ENCODE peak calls at places on chromosomes 1 and 21, in five cellular contexts. C is heart left ventricle; O is heart right ventricle; X is OCI-LY7; R is CD8-positive, alpha-beta memory T cell. Q is an unnamed sample. For H3K9me3, the result is how much of the 10 kb centered on the place peaks cover.

GRCh38 chr1:245888809-245889208 is 618.3 kb downstream of the SMYD3 start:
- DNase-seq in O (no peak), C (no peak), R (peak), X (peak), Q (no peak)

GRCh38 chr1:150507912-150508864 is at the start of gene ECM1:
- DNase-seq in C (no peak), X (no peak), O (peak), R (no peak), Q (peak)

GRCh38 chr1:12150456-12151200 is 16.2 kb upstream of the TNFRSF1B start:
- DNase-seq in C (no peak), R (peak), O (no peak), X (peak), Q (no peak)

GRCh38 chr1:27689423-27690173 is 17.6 kb upstream of the IFI6 start:
- DNase-seq in O (no peak), R (no peak), C (no peak), X (no peak), Q (no peak)

GRCh38 chr1:212607206-212607923 is 1.2 kb upstream of the ATF3 start:
- DNase-seq in R (peak), X (peak), O (peak), C (peak), Q (peak)

GRCh38 chr1:213017447-213018273 is 2.0 kb upstream of the ANGEL2 start:
- DNase-seq in X (no peak), R (no peak), O (no peak), C (no peak), Q (no peak)

GRCh38 chr21:37837381-37837780 is 78.9 kb downstream of the KCNJ6 start:
- DNase-seq in X (no peak), R (no peak), C (no peak), O (no peak), Q (no peak)

GRCh38 chr1:150150511-150151021 is 850 bp downstream of the PLEKHO1 start:
- DNase-seq in O (peak), X (peak), R (peak), C (peak), Q (no peak)

GRCh38 chr1:172536256-172536655 is 3.3 kb downstream of the SUCO start:
- DNase-seq in C (no peak), R (no peak), O (no peak), X (no peak), Q (no peak)

GRCh38 chr1:40385437-40386310 is 12.1 kb downstream of the SMAP2 start:
- DNase-seq in O (no peak), X (peak), R (peak), C (no peak), Q (no peak)

GRCh38 chr1:22919341-22920025 is 53.2 kb downstream of the LACTBL1 start:
- DNase-seq in R (no peak), X (no peak), C (no peak), O (no peak), Q (no peak)

GRCh38 chr1:37410815-37411214 is 63.6 kb upstream of the ZC3H12A start:
- DNase-seq in C (no peak), O (peak), X (peak), R (no peak), Q (no peak)

GRCh38 chr1:184022651-184023050 is 14.9 kb downstream of the COLGALT2 start:
- DNase-seq in X (no peak), R (no peak), C (no peak), O (no peak), Q (no peak)

GRCh38 chr1:93605812-93606512 is 75.7 kb downstream of the BCAR3 start:
- DNase-seq in R (no peak), X (no peak), C (no peak), O (no peak), Q (no peak)

GRCh38 chr1:152462636-152463035 is 48.0 kb upstream of the LCE5A start:
- DNase-seq in O (no peak), X (no peak), C (no peak), R (no peak), Q (no peak)

GRCh38 chr1:152461544-152461943 is 47.5 kb upstream of the CRNN start:
- DNase-seq in X (peak), R (peak), O (no peak), C (no peak), Q (peak)

GRCh38 chr1:152460529-152460899 is 46.5 kb upstream of the CRNN start:
- DNase-seq in X (no peak), R (no peak), C (no peak), O (no peak), Q (no peak)

DNA sequence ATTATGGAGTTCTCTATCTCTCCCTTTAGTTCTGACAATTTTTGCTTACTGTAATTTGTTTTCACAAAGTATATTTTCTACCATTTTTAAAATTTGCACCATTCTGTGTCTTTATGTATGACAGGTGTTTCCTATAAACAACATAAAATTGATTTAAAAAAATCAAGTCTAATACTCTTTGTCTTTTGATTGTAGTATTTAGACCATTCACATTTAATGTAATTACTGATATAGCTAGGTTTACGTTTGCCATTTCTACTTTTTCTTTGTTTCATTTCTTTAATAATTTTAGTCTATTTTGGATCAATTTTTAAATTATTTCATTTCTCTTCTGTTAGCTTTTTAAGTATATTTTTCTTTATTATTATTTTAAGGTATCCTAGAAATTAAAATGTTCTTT is 44.4 kb upstream of the LCE5A start:
- DNase-seq in C (no peak), R (no peak), O (no peak), X (no peak), Q (no peak)
- H3K9me3 ChIP-seq in C (under half), R (under half), O (under half), X (under half), Q (under half)

GRCh38 chr1:4485398-4485797 is 169.0 kb upstream of the AJAP1 start:
- DNase-seq in C (no peak), X (no peak), R (no peak), O (no peak), Q (no peak)

GRCh38 chr1:4488018-4488417 is 166.4 kb upstream of the AJAP1 start:
- DNase-seq in O (no peak), R (no peak), X (no peak), C (no peak), Q (no peak)

GRCh38 chr1:4489486-4489885 is 164.9 kb upstream of the AJAP1 start:
- DNase-seq in X (no peak), O (no peak), C (no peak), R (no peak), Q (no peak)

GRCh38 chr1:4485878-4486277 is 168.5 kb upstream of the AJAP1 start:
- DNase-seq in O (no peak), R (no peak), C (no peak), X (no peak), Q (no peak)

GRCh38 chr1:4486408-4487120 is 167.8 kb upstream of the AJAP1 start:
- DNase-seq in X (no peak), O (no peak), R (no peak), C (no peak), Q (no peak)
- H3K9me3 ChIP-seq in X (under half), O (under half), R (under half), C (under half), Q (under half)

GRCh38 chr1:248225537-248225936 is 5.7 kb upstream of the OR2M4 start:
- DNase-seq in C (no peak), O (no peak), X (no peak), R (no peak), Q (no peak)

GRCh38 chr1:248229360-248229908 is 1.8 kb upstream of the OR2M4 start:
- DNase-seq in R (no peak), C (no peak), O (no peak), X (no peak), Q (no peak)

DNA sequence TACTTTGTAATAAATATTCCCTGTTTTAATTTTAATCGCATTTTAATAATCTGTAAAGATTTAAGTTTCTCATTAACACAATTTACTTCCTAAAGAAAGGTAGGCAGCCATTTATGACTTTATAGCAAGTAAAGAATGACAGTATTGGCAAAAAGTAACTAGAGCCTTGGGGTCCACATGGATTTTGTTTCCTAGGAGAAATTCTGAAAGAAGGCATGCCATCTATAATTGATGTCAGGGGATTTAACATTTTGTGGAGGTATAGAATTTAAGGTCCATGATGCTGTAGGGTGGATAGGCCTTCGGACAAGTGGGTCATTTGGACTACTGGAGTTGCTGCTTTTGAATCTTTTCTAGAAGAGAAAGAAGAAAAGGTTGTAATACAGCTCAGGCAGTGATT is at the start of gene OR2M4:
- DNase-seq in R (no peak), X (no peak), C (no peak), O (no peak), Q (no peak)
- H3K9me3 ChIP-seq in R (under half), X (under half), C (under half), O (under half), Q (under half)

DNA sequence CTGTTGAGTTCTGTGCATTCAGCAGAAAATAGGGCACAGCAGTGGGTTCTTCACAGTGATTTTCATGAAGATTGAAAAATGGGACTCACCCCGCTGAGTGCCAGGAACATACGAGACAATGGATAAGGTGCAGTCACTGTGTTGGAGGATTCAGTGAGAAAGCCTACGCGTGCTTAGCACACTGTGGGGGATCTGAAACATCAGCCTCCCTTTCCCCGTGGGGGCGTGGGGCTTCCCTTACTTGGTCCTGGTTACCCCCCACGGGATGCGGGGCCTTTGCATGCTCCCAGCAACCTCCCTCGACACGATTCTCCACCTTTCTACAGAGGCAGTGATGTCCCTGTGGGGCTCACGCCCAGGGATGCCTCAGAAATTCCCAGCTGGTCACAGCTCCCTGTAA is 252.2 kb upstream of the C1orf174 start:
- DNase-seq in O (no peak), C (no peak), X (no peak), R (no peak), Q (no peak)
- H3K9me3 ChIP-seq in O (under half), C (under half), X (under half), R (under half), Q (under half)

DNA sequence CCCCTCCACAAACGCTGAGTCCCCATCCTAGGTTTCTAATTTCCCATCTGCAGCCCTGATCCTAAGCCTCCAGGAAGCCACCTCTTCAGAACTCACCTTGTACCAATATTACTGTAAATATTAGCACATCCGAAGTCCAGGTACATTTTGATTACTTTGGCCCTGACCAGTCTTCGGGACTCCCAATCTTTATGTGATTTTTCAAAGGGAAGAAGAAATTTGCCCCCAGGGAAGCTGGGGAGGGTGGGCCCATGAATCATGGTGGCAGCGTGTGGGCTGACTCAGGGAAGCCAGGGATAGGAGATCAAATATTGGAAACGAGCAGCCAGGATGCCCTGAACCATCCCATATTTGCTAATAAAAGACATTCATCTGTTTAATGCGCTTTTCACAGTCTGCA is 46.7 kb downstream of the KIAA0040 start:
- DNase-seq in R (no peak), C (no peak), X (no peak), O (no peak), Q (no peak)
- H3K9me3 ChIP-seq in R (under half), C (under half), X (under half), O (under half), Q (under half)

GRCh38 chr21:27693376-27693775 is 726.5 kb upstream of the ADAMTS5 start:
- DNase-seq in C (no peak), X (no peak), R (no peak), O (no peak), Q (no peak)
- H3K9me3 ChIP-seq in C (under half), X (under half), R (under half), O (under half), Q (under half)

Q was measured in lung.